ENCODE peak calls at places on chromosome 22, in ten cellular contexts. T is kidney, E is mammary epithelial cell, N is SK-N-SH, Y is neuronal stem cell, A is fibroblast of mammary gland, F is Caco-2, C is dorsolateral prefrontal cortex, L is sigmoid colon, Z is heart right ventricle. Q is an unnamed sample.

GRCh38 chr22:21032843-21033688 is 705 bp upstream of the SLC7A4 start:
- DNase-seq in Y (peak; percentile 26), Z (no peak), L (no peak), E (no peak), C (no peak), T (no peak), N (no peak), A (no peak), F (no peak), Q (no peak)

GRCh38 chr22:50473855-50474671 is 772 bp downstream of the SBF1 start:
- DNase-seq in Z (peak; percentile 40), N (peak; percentile 81), T (peak; percentile 82), E (peak; percentile 47), F (no peak), C (peak; percentile 62), A (peak; percentile 61), L (peak; percentile 65), Y (no peak), Q (no peak)

GRCh38 chr22:31504282-31504681 is 7.9 kb downstream of the SFI1 start:
- DNase-seq in T (no peak), Y (no peak), F (no peak), A (peak; percentile 55), N (no peak), C (no peak), E (peak; percentile 6), L (no peak), Z (no peak), Q (no peak)

GRCh38 chr22:36363378-36363931 is 24.3 kb downstream of the MYH9 start:
- DNase-seq in Y (no peak), N (no peak), E (no peak), T (no peak), F (peak; percentile 58), A (no peak), Z (no peak), C (no peak), L (no peak), Q (no peak)

GRCh38 chr22:42930810-42931420 is 73.8 kb upstream of the ARFGAP3 start:
- DNase-seq in Z (peak; percentile 36), A (peak; percentile 69), T (no peak), E (peak; percentile 67), F (no peak), C (no peak), L (no peak), Y (no peak), N (no peak), Q (no peak)

GRCh38 chr22:45042263-45042662 is 32.5 kb upstream of the PHF21B start:
- DNase-seq in Z (no peak), A (no peak), C (no peak), L (no peak), Y (no peak), N (no peak), F (no peak), T (peak; percentile 63), E (no peak), Q (no peak)

GRCh38 chr22:42438293-42438650 is 6.1 kb upstream of the NFAM1 start:
- DNase-seq in N (no peak), T (no peak), A (no peak), F (no peak), C (no peak), Y (no peak), E (no peak), Z (no peak), L (no peak), Q (no peak)

GRCh38 chr22:50657925-50658324 is 14.7 kb upstream of the SHANK3 start:
- DNase-seq in Z (no peak), E (no peak), F (no peak), A (no peak), T (no peak), Y (no peak), N (peak; percentile 11), L (no peak), C (no peak), Q (no peak)

GRCh38 chr22:26952654-26953379 is 295.4 kb downstream of the MIAT start:
- DNase-seq in Z (no peak), C (no peak), Y (peak; percentile 42), F (no peak), L (no peak), N (peak; percentile 72), E (no peak), A (no peak), T (no peak), Q (no peak)

GRCh38 chr22:26953380-26953807 is 296.0 kb downstream of the MIAT start:
- DNase-seq in T (no peak), Z (no peak), C (no peak), F (no peak), L (no peak), Y (no peak), N (peak; percentile 55), E (no peak), A (no peak), Q (no peak)

GRCh38 chr22:26956346-26956745 is 299.0 kb downstream of the MIAT start:
- DNase-seq in C (no peak), A (no peak), Z (no peak), Y (no peak), E (no peak), L (no peak), T (no peak), F (no peak), N (peak; percentile 35), Q (no peak)

GRCh38 chr22:26949193-26949592 is 291.8 kb downstream of the MIAT start:
- DNase-seq in F (peak; percentile 51), L (no peak), N (no peak), E (peak; percentile 11), T (no peak), Y (no peak), Z (no peak), C (no peak), A (peak; percentile 2), Q (no peak)

DNA sequence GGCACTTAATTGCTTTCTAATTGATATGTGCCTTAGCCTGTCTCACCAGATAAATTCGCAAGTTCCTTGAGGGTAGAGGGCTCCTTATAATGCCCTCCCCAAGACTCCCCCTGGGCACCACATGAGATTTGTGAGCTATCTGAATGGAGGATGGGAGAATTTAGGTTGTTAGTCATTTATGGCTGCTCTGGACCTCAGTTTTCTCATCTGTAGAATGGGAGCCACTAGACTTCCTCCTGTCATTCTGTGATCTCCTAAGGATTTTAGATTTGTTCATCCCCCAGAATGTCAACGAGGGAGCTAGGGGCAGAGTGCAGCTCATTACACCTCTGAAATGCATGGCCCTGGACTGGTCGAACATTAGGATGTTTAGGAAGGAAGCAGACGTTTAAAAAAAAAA is 294.6 kb downstream of the MIAT start:
- DNase-seq in A (no peak), N (peak; percentile 9), C (no peak), T (no peak), E (no peak), F (no peak), Z (no peak), Y (no peak), L (no peak), Q (no peak)
- H3K4me3 ChIP-seq in A (no peak overlapping the region), N (no peak overlapping the region), C (no peak overlapping the region), T (no peak overlapping the region), E (no peak overlapping the region), F (no peak overlapping the region), Z (no peak overlapping the region), Y (no peak overlapping the region), L (no peak overlapping the region), Q (no peak overlapping the region)

GRCh38 chr22:25070870-25071465 is 118.5 kb downstream of the KIAA1671 start:
- DNase-seq in N (no peak), T (no peak), Y (no peak), C (no peak), E (no peak), A (no peak), L (no peak), F (no peak), Z (no peak), Q (no peak)
- H3K4me3 ChIP-seq in N (no peak overlapping the region), T (no peak overlapping the region), Y (no peak overlapping the region), C (no peak overlapping the region), E (no peak overlapping the region), A (no peak overlapping the region), L (no peak overlapping the region), F (no peak overlapping the region), Z (no peak overlapping the region), Q (no peak overlapping the region)

GRCh38 chr22:29480262-29480511 is 169 bp downstream of the NEFH start:
- DNase-seq in L (no peak), Z (no peak), C (no peak), T (no peak), A (no peak), Y (no peak), E (no peak), N (no peak), F (no peak), Q (no peak)
- H3K4me3 ChIP-seq in L (no peak overlapping the region), Z (peak overlapping the region; percentile 36), C (peak overlapping the region; percentile 50), T (no peak overlapping the region), A (no peak overlapping the region), Y (peak overlapping the region; percentile 39), E (peak overlapping the region; percentile 12), N (peak overlapping the region; percentile 41), F (no peak overlapping the region), Q (no peak overlapping the region)

GRCh38 chr22:23893446-23893956 is 682 bp upstream of the MIF start:
- DNase-seq in N (no peak), C (no peak), A (no peak), L (peak; percentile 46), Y (no peak), E (no peak), Z (no peak), T (no peak), F (no peak), Q (no peak)

GRCh38 chr22:23893957-23894709 is at the start of gene MIF:
- DNase-seq in F (peak; percentile 97), L (peak; percentile 96), A (peak; percentile 88), T (peak; percentile 99), N (peak; percentile 98), Y (peak; percentile 96), E (peak; percentile 95), Z (peak; percentile 97), C (peak; percentile 97), Q (peak; percentile 72)

GRCh38 chr22:23892130-23892529 is 2.1 kb upstream of the MIF start:
- DNase-seq in C (no peak), Y (no peak), F (no peak), N (no peak), A (no peak), T (no peak), E (no peak), L (no peak), Z (no peak), Q (no peak)

GRCh38 chr22:23891726-23892125 is 2.5 kb upstream of the MIF start:
- DNase-seq in N (no peak), F (no peak), Z (no peak), C (no peak), E (no peak), Y (no peak), T (peak; percentile 35), L (no peak), A (no peak), Q (no peak)

DNA sequence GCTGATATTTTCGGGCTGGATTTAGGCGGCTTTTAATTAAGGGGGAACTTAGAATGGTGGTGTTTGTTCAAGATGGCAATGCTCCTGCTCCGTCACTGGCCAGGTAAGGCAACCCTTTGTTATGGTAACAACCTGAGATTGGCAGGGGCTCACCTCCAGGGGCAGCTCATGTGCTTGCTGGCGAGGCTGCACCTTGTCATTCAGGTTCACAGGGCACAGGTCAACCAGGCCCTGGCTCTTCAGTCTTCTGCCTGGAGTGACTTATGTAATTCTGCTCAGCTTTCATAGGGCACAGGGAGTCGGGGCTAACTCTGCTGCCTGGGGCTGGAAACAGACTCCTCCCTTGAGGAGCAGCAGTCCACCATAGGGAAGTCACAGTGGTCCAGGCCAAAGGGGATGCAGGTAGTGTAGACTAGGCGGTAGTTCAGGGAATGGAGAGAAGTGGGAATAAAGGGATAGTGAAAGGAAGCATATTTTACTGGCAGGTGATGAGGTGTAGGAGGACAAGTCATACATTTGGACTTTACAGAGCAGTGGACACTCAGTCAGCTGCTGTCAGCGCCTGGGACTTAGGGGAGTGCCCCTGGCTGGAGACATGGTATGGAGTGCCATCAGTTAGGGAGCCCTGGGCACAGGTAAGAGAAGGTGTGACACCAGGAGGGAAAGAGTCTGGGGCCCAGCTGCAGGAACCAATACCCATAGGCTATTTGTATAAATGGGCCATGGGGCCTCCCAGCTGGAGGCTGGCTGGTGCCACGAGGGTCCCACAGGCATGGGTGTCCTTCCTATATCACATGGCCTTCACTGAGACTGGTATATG is 1.3 kb upstream of the MIF start:
- DNase-seq in L (peak; percentile 65), C (no peak), N (no peak), A (no peak), T (peak; percentile 69), E (no peak), Z (no peak), F (no peak), Y (no peak), Q (no peak)
- H3K4me3 ChIP-seq in L (no peak overlapping the region), C (no peak overlapping the region), N (no peak overlapping the region), A (no peak overlapping the region), T (no peak overlapping the region), E (no peak overlapping the region), Z (no peak overlapping the region), F (peak overlapping the region; percentile 84), Y (no peak overlapping the region), Q (no peak overlapping the region)

Q was measured in keratinocyte.